ENCODE peak calls at places on chromosomes 13 and 19, in seven cellular contexts. One of them, this sample, is unnamed.

GRCh38 chr13:113728571-113729054 is 30.4 kb upstream of the TMEM255B start:
- DNase-seq in A549: no peak
- DNase-seq in NCI-H1417: no peak
- DNase-seq in DMS153: no peak
- DNase-seq in activated naive CD8-positive, alpha-beta T cell treated with anti-CD3 and anti-CD28 coated beads for 36 hours: no peak
- DNase-seq in DND-41: no peak
- DNase-seq in GM04503: no peak
- DNase-seq in this sample: no peak

GRCh38 chr19:5963855-5964254 is 14.1 kb downstream of the RANBP3 start:
- DNase-seq in DMS153: no peak
- DNase-seq in NCI-H1417: no peak
- DNase-seq in GM04503: no peak
- DNase-seq in activated naive CD8-positive, alpha-beta T cell treated with anti-CD3 and anti-CD28 coated beads for 36 hours: no peak
- DNase-seq in A549: no peak
- DNase-seq in DND-41: no peak
- DNase-seq in this sample: no peak

GRCh38 chr13:112455476-112456059 is 79.4 kb downstream of the SPACA7 start:
- DNase-seq in GM04503: no peak
- DNase-seq in NCI-H1417: no peak
- DNase-seq in DMS153: no peak
- DNase-seq in DND-41: no peak
- DNase-seq in activated naive CD8-positive, alpha-beta T cell treated with anti-CD3 and anti-CD28 coated beads for 36 hours: no peak
- DNase-seq in A549: no peak
- DNase-seq in this sample: no peak

GRCh38 chr13:99981115-99982020 is at the start of gene ZIC2:
- DNase-seq in DND-41: peak
- DNase-seq in DMS153: peak
- DNase-seq in A549: no peak
- DNase-seq in NCI-H1417: peak
- DNase-seq in GM04503: no peak
- DNase-seq in activated naive CD8-positive, alpha-beta T cell treated with anti-CD3 and anti-CD28 coated beads for 36 hours: peak
- DNase-seq in this sample: peak

GRCh38 chr19:13018037-13018914 is 23.0 kb downstream of the NFIX start:
- DNase-seq in GM04503: no peak
- DNase-seq in activated naive CD8-positive, alpha-beta T cell treated with anti-CD3 and anti-CD28 coated beads for 36 hours: no peak
- DNase-seq in DMS153: no peak
- DNase-seq in A549: no peak
- DNase-seq in NCI-H1417: no peak
- DNase-seq in DND-41: no peak
- DNase-seq in this sample: peak

GRCh38 chr13:61036715-61037114 is 378.9 kb downstream of the PCDH20 start:
- DNase-seq in activated naive CD8-positive, alpha-beta T cell treated with anti-CD3 and anti-CD28 coated beads for 36 hours: no peak
- DNase-seq in NCI-H1417: no peak
- DNase-seq in A549: no peak
- DNase-seq in GM04503: no peak
- DNase-seq in DMS153: no peak
- DNase-seq in DND-41: no peak
- DNase-seq in this sample: no peak

GRCh38 chr13:21389124-21389523 is 70.0 kb downstream of the ZDHHC20 start:
- DNase-seq in NCI-H1417: no peak
- DNase-seq in DMS153: no peak
- DNase-seq in DND-41: no peak
- DNase-seq in activated naive CD8-positive, alpha-beta T cell treated with anti-CD3 and anti-CD28 coated beads for 36 hours: no peak
- DNase-seq in GM04503: no peak
- DNase-seq in A549: no peak
- DNase-seq in this sample: no peak

GRCh38 chr19:313988-314815 is 23.0 kb upstream of the PLPP2 start:
- DNase-seq in activated naive CD8-positive, alpha-beta T cell treated with anti-CD3 and anti-CD28 coated beads for 36 hours: no peak
- DNase-seq in NCI-H1417: no peak
- DNase-seq in DND-41: no peak
- DNase-seq in A549: no peak
- DNase-seq in GM04503: no peak
- DNase-seq in DMS153: no peak
- DNase-seq in this sample: no peak

GRCh38 chr13:73984949-73985691 is 149.1 kb downstream of the KLF12 start:
- DNase-seq in DMS153: no peak
- DNase-seq in NCI-H1417: peak
- DNase-seq in activated naive CD8-positive, alpha-beta T cell treated with anti-CD3 and anti-CD28 coated beads for 36 hours: peak
- DNase-seq in A549: no peak
- DNase-seq in DND-41: peak
- DNase-seq in GM04503: no peak
- DNase-seq in this sample: no peak

GRCh38 chr19:51614789-51615188 is 15.4 kb downstream of the SIGLEC5 start:
- DNase-seq in A549: no peak
- DNase-seq in DND-41: no peak
- DNase-seq in NCI-H1417: no peak
- DNase-seq in activated naive CD8-positive, alpha-beta T cell treated with anti-CD3 and anti-CD28 coated beads for 36 hours: no peak
- DNase-seq in GM04503: no peak
- DNase-seq in DMS153: no peak
- DNase-seq in this sample: no peak

GRCh38 chr19:1151917-1152601 is 22.0 kb downstream of the SBNO2 start:
- DNase-seq in DMS153: no peak
- DNase-seq in activated naive CD8-positive, alpha-beta T cell treated with anti-CD3 and anti-CD28 coated beads for 36 hours: no peak
- DNase-seq in NCI-H1417: no peak
- DNase-seq in GM04503: no peak
- DNase-seq in A549: no peak
- DNase-seq in DND-41: no peak
- DNase-seq in this sample: no peak

GRCh38 chr13:43730642-43731041 is 56.1 kb downstream of the ENOX1 start:
- DNase-seq in DND-41: no peak
- DNase-seq in activated naive CD8-positive, alpha-beta T cell treated with anti-CD3 and anti-CD28 coated beads for 36 hours: no peak
- DNase-seq in DMS153: no peak
- DNase-seq in NCI-H1417: no peak
- DNase-seq in GM04503: peak
- DNase-seq in A549: no peak
- DNase-seq in this sample: no peak

GRCh38 chr19:40611096-40611495 is 9.9 kb downstream of the LTBP4 start:
- DNase-seq in NCI-H1417: no peak
- DNase-seq in A549: no peak
- DNase-seq in DMS153: peak
- DNase-seq in activated naive CD8-positive, alpha-beta T cell treated with anti-CD3 and anti-CD28 coated beads for 36 hours: no peak
- DNase-seq in DND-41: no peak
- DNase-seq in GM04503: no peak
- DNase-seq in this sample: no peak

GRCh38 chr19:19911150-19911549 is 10.4 kb downstream of the ZNF93 start:
- DNase-seq in NCI-H1417: no peak
- DNase-seq in activated naive CD8-positive, alpha-beta T cell treated with anti-CD3 and anti-CD28 coated beads for 36 hours: no peak
- DNase-seq in DND-41: no peak
- DNase-seq in DMS153: no peak
- DNase-seq in A549: no peak
- DNase-seq in GM04503: no peak
- DNase-seq in this sample: no peak

GRCh38 chr13:75704194-75704941 is 68.2 kb downstream of the LMO7 start:
- DNase-seq in GM04503: no peak
- DNase-seq in A549: no peak
- DNase-seq in activated naive CD8-positive, alpha-beta T cell treated with anti-CD3 and anti-CD28 coated beads for 36 hours: no peak
- DNase-seq in NCI-H1417: no peak
- DNase-seq in DND-41: no peak
- DNase-seq in DMS153: no peak
- DNase-seq in this sample: no peak

GRCh38 chr13:29543230-29544215 is 52.0 kb downstream of the SLC7A1 start:
- DNase-seq in A549: no peak
- DNase-seq in NCI-H1417: no peak
- DNase-seq in DMS153: no peak
- DNase-seq in activated naive CD8-positive, alpha-beta T cell treated with anti-CD3 and anti-CD28 coated beads for 36 hours: peak
- DNase-seq in DND-41: peak
- DNase-seq in GM04503: no peak
- DNase-seq in this sample: no peak

GRCh38 chr19:55602104-55603001 is 2.3 kb downstream of the ZNF524 start:
- DNase-seq in activated naive CD8-positive, alpha-beta T cell treated with anti-CD3 and anti-CD28 coated beads for 36 hours: no peak
- DNase-seq in NCI-H1417: no peak
- DNase-seq in DMS153: no peak
- DNase-seq in A549: no peak
- DNase-seq in GM04503: no peak
- DNase-seq in DND-41: no peak
- DNase-seq in this sample: no peak

GRCh38 chr13:31236211-31236786 is 36.5 kb downstream of the B3GLCT start:
- DNase-seq in DND-41: peak
- DNase-seq in GM04503: peak
- DNase-seq in A549: no peak
- DNase-seq in NCI-H1417: peak
- DNase-seq in DMS153: peak
- DNase-seq in activated naive CD8-positive, alpha-beta T cell treated with anti-CD3 and anti-CD28 coated beads for 36 hours: no peak
- DNase-seq in this sample: peak

GRCh38 chr13:20136781-20137703 is 23.8 kb downstream of the GJA3 start:
- DNase-seq in DND-41: no peak
- DNase-seq in NCI-H1417: peak
- DNase-seq in activated naive CD8-positive, alpha-beta T cell treated with anti-CD3 and anti-CD28 coated beads for 36 hours: peak
- DNase-seq in GM04503: no peak
- DNase-seq in DMS153: no peak
- DNase-seq in A549: peak
- DNase-seq in this sample: no peak

This sample was measured in NCI-H446 treated with DMSO at 0.1 percent for 48 hours.